ENCODE peak calls at places on chromosomes 5 and 9, in seven cellular contexts. P is RWPE1, S is HCT116, F is psoas muscle, X is body of pancreas, T is thyroid gland, G is IMR-90. R is an unnamed sample.

GRCh38 chr5:181215997-181216982 is 6.8 kb upstream of the TRIM41 start:
- DNase-seq in P (no peak), S (no peak), F (no peak), X (no peak), T (no peak), G (no peak), R (no peak)

GRCh38 chr9:128743421-128743820 is 19.5 kb upstream of the ZDHHC12 start:
- DNase-seq in P (no peak), S (no peak), F (no peak), X (no peak), T (no peak), G (no peak), R (no peak)

GRCh38 chr5:90878081-90878480 is 319.5 kb downstream of the ADGRV1 start:
- DNase-seq in P (no peak), S (no peak), F (peak), X (peak), T (no peak), G (peak), R (no peak)

GRCh38 chr9:93276973-93277372 is 93.0 kb downstream of the WNK2 start:
- DNase-seq in P (no peak), S (no peak), F (no peak), X (no peak), T (no peak), G (no peak), R (no peak)

GRCh38 chr9:19281801-19282200 is 51.3 kb downstream of the DENND4C start:
- DNase-seq in P (no peak), S (no peak), F (no peak), X (no peak), T (no peak), G (no peak), R (no peak)

GRCh38 chr9:99419099-99419498 is 197.0 kb downstream of the SEC61B start:
- DNase-seq in P (no peak), S (no peak), F (no peak), X (no peak), T (no peak), G (peak), R (no peak)

GRCh38 chr5:65832603-65833228 is 93.7 kb upstream of the ERBIN start:
- DNase-seq in P (no peak), S (no peak), F (no peak), X (no peak), T (no peak), G (no peak), R (no peak)

GRCh38 chr9:133726401-133727276 is 11.5 kb downstream of the SARDH start:
- DNase-seq in P (peak), S (peak), F (no peak), X (peak), T (peak), G (peak), R (peak)

GRCh38 chr5:169161022-169161680 is 139.8 kb downstream of the SLIT3 start:
- DNase-seq in P (peak), S (no peak), F (peak), X (peak), T (peak), G (peak), R (peak)

GRCh38 chr5:1507961-1508678 is 15.6 kb downstream of the LPCAT1 start:
- DNase-seq in P (no peak), S (no peak), F (peak), X (peak), T (no peak), G (no peak), R (no peak)

GRCh38 chr5:180341595-180341994 is 11.5 kb downstream of the GFPT2 start:
- DNase-seq in P (no peak), S (no peak), F (no peak), X (no peak), T (no peak), G (no peak), R (no peak)

GRCh38 chr9:95138474-95138873 is 179.0 kb downstream of the FANCC start:
- DNase-seq in P (peak), S (no peak), F (peak), X (peak), T (no peak), G (peak), R (no peak)

GRCh38 chr5:91848453-91848852 is 465.3 kb upstream of the ARRDC3 start:
- DNase-seq in P (peak), S (peak), F (no peak), X (no peak), T (no peak), G (peak), R (no peak)

GRCh38 chr9:105678163-105678562 is 15.9 kb downstream of the TAL2 start:
- DNase-seq in P (no peak), S (no peak), F (no peak), X (no peak), T (no peak), G (no peak), R (no peak)

GRCh38 chr9:128143409-128144238 is 5.6 kb upstream of the LCN2 start:
- DNase-seq in P (no peak), S (no peak), F (peak), X (no peak), T (no peak), G (no peak), R (no peak)

GRCh38 chr5:117800261-117800660 is 1188.1 kb downstream of the DTWD2 start:
- DNase-seq in P (no peak), S (no peak), F (no peak), X (no peak), T (no peak), G (peak), R (no peak)

GRCh38 chr9:18721267-18722079 is 247.5 kb downstream of the ADAMTSL1 start:
- DNase-seq in P (no peak), S (no peak), F (no peak), X (peak), T (peak), G (no peak), R (no peak)

DNA sequence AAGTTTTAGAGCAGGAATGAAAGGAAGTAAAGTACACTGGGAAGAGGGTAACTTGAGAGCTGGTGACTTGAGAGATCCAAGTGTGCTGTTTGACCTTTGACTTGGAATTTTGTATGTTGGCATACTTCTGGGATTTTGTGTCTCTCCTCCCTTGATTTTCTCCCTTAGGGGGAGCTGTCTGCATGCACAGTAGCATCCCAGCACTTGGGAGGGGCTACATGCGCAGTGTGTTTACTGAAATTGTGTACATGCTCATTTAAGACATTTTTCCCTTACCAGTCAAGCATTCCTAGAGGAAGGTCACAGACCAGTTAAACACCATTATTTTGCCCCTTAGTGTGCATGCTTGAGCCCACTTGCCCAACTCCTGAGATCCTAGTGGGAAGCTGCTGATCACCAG is 120.1 kb downstream of the ZNF622 start:
- DNase-seq in P (no peak), S (no peak), F (no peak), X (peak), T (no peak), G (no peak), R (no peak)
- TF ChIP-seq CTCF in P (no peak), S (peak), F (no peak), X (peak), T (no peak), G (peak), R (no peak)

GRCh38 chr5:124021066-124021641 is 509.2 kb downstream of the CSNK1G3 start:
- DNase-seq in P (no peak), S (no peak), F (no peak), X (no peak), T (no peak), G (no peak), R (no peak)
- TF ChIP-seq CTCF in P (no peak), S (no peak), F (no peak), X (no peak), T (no peak), G (no peak), R (no peak)

DNA sequence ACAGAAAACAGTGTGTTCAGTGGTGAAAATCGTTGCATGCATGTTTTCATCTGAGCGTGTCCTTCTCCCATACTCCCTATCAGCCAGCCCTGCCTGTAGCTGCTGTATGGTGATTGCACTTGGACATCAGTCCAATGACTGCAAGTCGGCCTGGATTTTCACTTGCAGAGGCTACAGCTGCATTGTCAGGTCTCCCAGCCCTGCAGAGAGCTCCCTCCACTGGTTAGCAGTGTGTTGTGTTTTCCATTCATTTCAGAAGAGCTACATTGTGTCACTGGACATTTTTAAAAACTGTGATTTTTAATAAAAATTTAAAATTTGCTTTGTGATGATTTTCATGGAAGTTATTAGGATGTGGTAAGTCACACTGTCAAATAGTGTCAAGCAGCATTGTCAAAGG is 96.6 kb downstream of the SYK start:
- DNase-seq in P (no peak), S (no peak), F (no peak), X (no peak), T (no peak), G (peak), R (no peak)
- TF ChIP-seq CTCF in P (no peak), S (peak), F (no peak), X (no peak), T (no peak), G (peak), R (no peak)

GRCh38 chr9:14071484-14071883 is 242.5 kb downstream of the NFIB start:
- DNase-seq in P (no peak), S (no peak), F (no peak), X (no peak), T (no peak), G (no peak), R (no peak)

GRCh38 chr9:14066815-14067214 is 247.1 kb downstream of the NFIB start:
- DNase-seq in P (no peak), S (no peak), F (no peak), X (no peak), T (no peak), G (no peak), R (no peak)

GRCh38 chr9:14066032-14066431 is 247.9 kb downstream of the NFIB start:
- DNase-seq in P (no peak), S (no peak), F (no peak), X (no peak), T (no peak), G (no peak), R (no peak)

GRCh38 chr9:14072850-14073249 is 241.1 kb downstream of the NFIB start:
- DNase-seq in P (no peak), S (no peak), F (no peak), X (no peak), T (no peak), G (no peak), R (no peak)

DNA sequence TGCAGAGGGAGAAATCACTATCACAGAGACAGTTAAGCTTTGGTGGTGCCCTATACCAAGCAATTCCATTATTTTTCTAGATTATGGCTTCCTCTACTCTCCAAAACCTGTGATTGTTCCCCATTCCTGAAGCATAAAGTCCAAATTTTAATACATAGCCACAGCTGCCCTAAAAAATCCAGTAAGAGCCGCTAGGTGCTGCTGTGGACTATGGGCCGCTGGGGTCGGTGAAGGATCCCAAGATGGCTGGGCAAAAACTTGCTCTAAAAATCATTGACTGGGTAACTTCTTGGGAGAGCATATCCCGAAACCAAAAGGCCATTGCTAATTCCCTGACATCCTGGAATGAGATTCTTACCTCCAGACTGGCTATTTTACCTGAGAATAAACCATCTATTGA is 245.3 kb downstream of the NFIB start:
- DNase-seq in P (no peak), S (no peak), F (no peak), X (peak), T (no peak), G (no peak), R (no peak)
- TF ChIP-seq CTCF in P (no peak), S (peak), F (no peak), X (peak), T (no peak), G (peak), R (no peak)